ENCODE peak calls at places on chromosomes 3 and 15, in seven cellular contexts. H is tibial nerve, W is RWPE1, G is left cardiac atrium, T is AG04449, F is A549, D is AG10803. C is an unnamed sample.

GRCh38 chr15:82963356-82964341 is 11.1 kb upstream of the HOMER2 start:
- DNase-seq in W (no peak), F (no peak), G (no peak), H (no peak), T (no peak), D (peak; percentile 75), C (no peak)

GRCh38 chr15:77607111-77607893 is 25.4 kb downstream of the LINGO1 start:
- DNase-seq in H (no peak), D (peak; percentile 40), F (no peak), W (no peak), T (no peak), G (no peak), C (no peak)

GRCh38 chr15:88877906-88878305 is 17.4 kb downstream of the HAPLN3 start:
- DNase-seq in H (no peak), W (no peak), F (no peak), T (no peak), D (no peak), G (no peak), C (no peak)

GRCh38 chr3:183497313-183497712 is 58.2 kb downstream of the KLHL6 start:
- DNase-seq in F (no peak), D (no peak), H (no peak), T (no peak), W (no peak), G (no peak), C (no peak)

GRCh38 chr3:58999134-58999778 is 50.6 kb downstream of the CFAP20DC start:
- DNase-seq in D (peak; percentile 10), W (no peak), T (no peak), F (no peak), G (no peak), H (no peak), C (no peak)

GRCh38 chr15:78162038-78162437 is 12.9 kb downstream of the IDH3A start:
- DNase-seq in G (no peak), D (no peak), W (no peak), T (no peak), H (no peak), F (no peak), C (no peak)

GRCh38 chr15:66496951-66497501 is 536 bp downstream of the SNAPC5 start:
- DNase-seq in G (no peak), H (no peak), D (no peak), W (no peak), T (no peak), F (peak; percentile 31), C (no peak)

GRCh38 chr15:68639926-68640600 is 61.3 kb downstream of the CORO2B start:
- DNase-seq in D (no peak), G (no peak), F (no peak), T (no peak), W (peak; percentile 78), H (no peak), C (no peak)

GRCh38 chr3:27360113-27361078 is 8.8 kb downstream of the NEK10 start:
- DNase-seq in T (no peak), W (peak; percentile 6), G (no peak), D (no peak), H (no peak), F (peak; percentile 89), C (no peak)

GRCh38 chr15:95446854-95447253 is 883.6 kb upstream of the NR2F2 start:
- DNase-seq in T (no peak), H (no peak), F (no peak), G (no peak), D (no peak), W (no peak), C (no peak)

GRCh38 chr15:42056934-42057743 is 36.3 kb upstream of the PLA2G4E start:
- DNase-seq in H (no peak), F (peak; percentile 94), G (peak; percentile 85), D (peak; percentile 56), T (no peak), W (peak; percentile 98), C (peak; percentile 86)

GRCh38 chr3:117463276-117463675 is 753.7 kb downstream of the TUSC7 start:
- DNase-seq in D (no peak), T (no peak), F (no peak), W (no peak), H (no peak), G (no peak), C (no peak)

GRCh38 chr15:41017051-41017735 is 63.9 kb downstream of the CHAC1 start:
- DNase-seq in G (no peak), F (no peak), D (peak; percentile 12), H (no peak), W (no peak), T (no peak), C (no peak)

GRCh38 chr15:89857673-89858072 is 36.1 kb downstream of the AP3S2 start:
- DNase-seq in H (no peak), F (peak; percentile 60), G (no peak), W (no peak), D (no peak), T (no peak), C (no peak)

GRCh38 chr15:83929619-83930018 is 275.7 kb downstream of the ADAMTSL3 start:
- DNase-seq in W (no peak), H (no peak), F (no peak), D (no peak), T (no peak), G (no peak), C (no peak)

GRCh38 chr15:88401972-88402656 is 65.1 kb downstream of the MRPL46 start:
- DNase-seq in F (no peak), D (no peak), H (no peak), T (no peak), G (peak; percentile 66), W (no peak), C (no peak)

GRCh38 chr15:68819451-68820204 is 1.1 kb downstream of the ANP32A start:
- DNase-seq in T (no peak), G (peak; percentile 48), W (peak; percentile 34), D (peak; percentile 63), F (peak; percentile 74), H (no peak), C (no peak)

GRCh38 chr3:110383356-110383755 is 688.3 kb upstream of the NECTIN3 start:
- DNase-seq in D (no peak), H (no peak), G (no peak), F (no peak), W (no peak), T (no peak), C (no peak)

GRCh38 chr3:182058488-182058887 is 346.8 kb downstream of the SOX2 start:
- DNase-seq in H (no peak), T (no peak), D (no peak), W (peak; percentile 26), F (no peak), G (no peak), C (no peak)

C was measured in suprapubic skin.